ENCODE peak calls at places on chromosomes 12 and 14, in ten cellular contexts. M is heart right ventricle; U is GM13976; Y is epithelial cell of esophagus; N is CD4-positive, alpha-beta T cell; C is astrocyte; Z is heart left ventricle; A is dorsolateral prefrontal cortex; O is fibroblast of pulmonary artery; D is HepG2. W is an unnamed sample.

GRCh38 chr14:52338282-52338681 is 24.2 kb downstream of the PTGER2 start:
- DNase-seq in M (no peak), U (no peak), Y (peak), N (no peak), C (peak), Z (no peak), A (no peak), O (peak), D (peak), W (peak)

GRCh38 chr12:70070494-70071007 is 172.7 kb upstream of the CNOT2 start:
- DNase-seq in M (no peak), U (no peak), Y (no peak), N (no peak), C (no peak), Z (no peak), A (no peak), O (no peak), D (no peak), W (no peak)

GRCh38 chr12:104006929-104007328 is 41.3 kb downstream of the TDG start:
- DNase-seq in M (no peak), U (no peak), Y (peak), N (no peak), C (peak), Z (no peak), A (no peak), O (peak), D (no peak), W (peak)

GRCh38 chr12:132559652-132560420 is 50.5 kb downstream of the LRCOL1 start:
- DNase-seq in M (no peak), U (peak), Y (peak), N (peak), C (peak), Z (no peak), A (no peak), O (peak), D (peak), W (no peak)

GRCh38 chr12:41564816-41565215 is 376.7 kb downstream of the PDZRN4 start:
- DNase-seq in M (no peak), U (no peak), Y (no peak), N (no peak), C (no peak), Z (no peak), A (no peak), O (no peak), D (no peak), W (no peak)

GRCh38 chr14:102485693-102486512 is 23.7 kb downstream of the ANKRD9 start:
- DNase-seq in M (no peak), U (peak), Y (no peak), N (no peak), C (no peak), Z (no peak), A (no peak), O (no peak), D (no peak), W (no peak)

GRCh38 chr12:110732572-110732971 is 10.1 kb downstream of the PPP1CC start:
- DNase-seq in M (no peak), U (no peak), Y (no peak), N (no peak), C (no peak), Z (no peak), A (no peak), O (no peak), D (no peak), W (no peak)

GRCh38 chr12:4279120-4279690 is 5.6 kb downstream of the CCND2 start:
- DNase-seq in M (no peak), U (no peak), Y (no peak), N (no peak), C (no peak), Z (no peak), A (no peak), O (no peak), D (no peak), W (no peak)

GRCh38 chr14:28101992-28102391 is 664.6 kb upstream of the FOXG1 start:
- DNase-seq in M (no peak), U (no peak), Y (no peak), N (no peak), C (no peak), Z (no peak), A (no peak), O (peak), D (no peak), W (no peak)

GRCh38 chr12:59134750-59135149 is 214.4 kb upstream of the LRIG3 start:
- DNase-seq in M (no peak), U (no peak), Y (no peak), N (no peak), C (no peak), Z (no peak), A (no peak), O (no peak), D (no peak), W (no peak)

GRCh38 chr12:109741286-109741969 is 27.8 kb downstream of the FAM222A start:
- DNase-seq in M (no peak), U (no peak), Y (no peak), N (no peak), C (no peak), Z (peak), A (peak), O (no peak), D (no peak), W (no peak)

GRCh38 chr14:75278422-75279152 is at the start of gene FOS:
- DNase-seq in M (peak), U (peak), Y (peak), N (peak), C (peak), Z (peak), A (peak), O (peak), D (peak), W (no peak)

GRCh38 chr12:122282066-122282465 is 15.8 kb upstream of the VPS33A start:
- DNase-seq in M (no peak), U (no peak), Y (peak), N (no peak), C (peak), Z (no peak), A (no peak), O (peak), D (no peak), W (no peak)

GRCh38 chr12:124709722-124710656 is 142.6 kb upstream of the NCOR2 start:
- DNase-seq in M (no peak), U (no peak), Y (no peak), N (no peak), C (peak), Z (no peak), A (no peak), O (peak), D (no peak), W (no peak)

GRCh38 chr14:105011312-105011990 is 9.4 kb downstream of the CDCA4 start:
- DNase-seq in M (no peak), U (no peak), Y (no peak), N (no peak), C (no peak), Z (no peak), A (no peak), O (no peak), D (no peak), W (no peak)

GRCh38 chr12:49389092-49389703 is 21.9 kb downstream of the SPATS2 start:
- DNase-seq in M (no peak), U (no peak), Y (no peak), N (peak), C (no peak), Z (no peak), A (no peak), O (no peak), D (no peak), W (no peak)

GRCh38 chr12:65823481-65824313 is 586 bp upstream of the HMGA2 start:
- DNase-seq in M (peak), U (peak), Y (peak), N (no peak), C (peak), Z (no peak), A (no peak), O (peak), D (peak), W (no peak)

GRCh38 chr12:61521258-61521657 is 738.9 kb upstream of the USP15 start:
- DNase-seq in M (no peak), U (no peak), Y (no peak), N (no peak), C (no peak), Z (no peak), A (no peak), O (no peak), D (no peak), W (no peak)

GRCh38 chr12:4039927-4040326 is 166.7 kb upstream of the PARP11 start:
- DNase-seq in M (no peak), U (no peak), Y (no peak), N (no peak), C (no peak), Z (no peak), A (no peak), O (no peak), D (no peak), W (no peak)

GRCh38 chr12:49428652-49429549 is 61.6 kb downstream of the SPATS2 start:
- DNase-seq in M (no peak), U (peak), Y (peak), N (no peak), C (peak), Z (no peak), A (no peak), O (peak), D (no peak), W (peak)

GRCh38 chr12:3042826-3043225 is 34.4 kb upstream of the TSPAN9 start:
- DNase-seq in M (no peak), U (no peak), Y (no peak), N (no peak), C (no peak), Z (peak), A (no peak), O (no peak), D (no peak), W (no peak)

GRCh38 chr12:47166365-47166764 is 86.6 kb upstream of the AMIGO2 start:
- DNase-seq in M (no peak), U (no peak), Y (no peak), N (no peak), C (no peak), Z (no peak), A (no peak), O (no peak), D (no peak), W (no peak)

GRCh38 chr12:47164116-47164515 is 84.4 kb upstream of the AMIGO2 start:
- DNase-seq in M (no peak), U (no peak), Y (no peak), N (no peak), C (no peak), Z (no peak), A (no peak), O (no peak), D (no peak), W (no peak)

GRCh38 chr12:47160296-47161244 is 80.8 kb upstream of the AMIGO2 start:
- DNase-seq in M (no peak), U (no peak), Y (no peak), N (no peak), C (no peak), Z (no peak), A (no peak), O (no peak), D (no peak), W (no peak)

GRCh38 chr12:47165934-47166333 is 86.2 kb upstream of the AMIGO2 start:
- DNase-seq in M (no peak), U (no peak), Y (no peak), N (no peak), C (no peak), Z (no peak), A (no peak), O (peak), D (no peak), W (no peak)

DNA sequence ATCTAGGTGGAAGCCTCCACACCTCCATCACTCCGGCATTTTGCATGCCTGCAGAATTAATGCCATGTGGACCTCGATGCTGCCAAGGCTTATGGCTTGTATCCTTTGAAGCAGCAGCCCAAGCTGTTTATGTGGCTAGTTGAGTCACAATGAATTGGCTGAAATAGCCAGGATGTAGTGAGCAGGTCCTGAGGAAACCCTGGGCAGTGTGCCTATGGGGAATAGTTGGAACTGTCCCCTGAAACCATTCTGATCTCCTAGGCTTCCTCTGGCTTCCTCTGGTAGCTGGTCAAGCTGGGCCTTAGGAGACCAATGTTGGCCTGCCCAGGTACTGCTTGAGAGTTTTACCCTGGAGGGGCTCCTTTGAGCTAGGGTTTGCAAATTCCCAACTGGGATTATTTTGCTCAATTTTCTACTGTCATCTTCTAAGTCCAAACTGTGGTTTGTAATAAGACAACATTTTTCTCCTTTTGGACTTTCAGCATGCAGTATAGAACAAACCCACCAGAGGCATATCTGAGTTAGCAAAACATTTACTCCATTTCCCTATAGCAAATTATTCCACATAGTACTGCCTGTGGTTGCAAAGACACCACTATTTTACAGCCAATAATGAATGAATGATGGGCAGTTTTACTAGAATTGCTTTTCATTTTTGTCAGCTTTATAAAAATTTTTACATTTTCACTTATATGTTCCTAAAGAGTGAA is 85.1 kb upstream of the AMIGO2 start:
- DNase-seq in M (no peak), U (no peak), Y (no peak), N (no peak), C (peak), Z (no peak), A (no peak), O (peak), D (no peak), W (no peak)
- TF ChIP-seq CTCF in M (no peak), U (no peak), Y (no peak), N (no peak), C (no peak), Z (no peak), A (no peak), O (peak), D (no peak), W (no peak)

DNA sequence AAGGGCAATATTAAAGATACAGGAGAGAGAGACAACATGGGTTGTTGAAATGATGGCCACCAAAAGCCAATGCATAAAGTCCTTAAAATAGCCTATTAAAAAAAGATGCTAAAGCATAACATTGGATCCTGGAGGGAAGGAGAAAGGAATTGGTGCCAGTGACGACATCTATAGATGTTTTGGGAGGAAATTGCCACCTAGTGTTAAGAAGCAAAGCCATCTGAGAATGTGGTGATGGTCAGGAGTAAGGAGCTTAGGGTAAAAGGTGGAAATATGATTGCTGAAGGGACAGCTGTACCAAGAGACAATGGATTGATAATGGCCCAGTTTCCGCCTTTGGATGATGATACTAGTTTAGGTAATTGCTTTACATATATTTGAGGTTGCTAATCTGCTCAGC is 85.1 kb downstream of the TMEM30B start:
- DNase-seq in M (no peak), U (no peak), Y (no peak), N (no peak), C (no peak), Z (no peak), A (no peak), O (peak), D (no peak), W (no peak)
- TF ChIP-seq CTCF in M (no peak), U (no peak), Y (no peak), N (no peak), C (no peak), Z (no peak), A (no peak), O (peak), D (peak), W (peak)

DNA sequence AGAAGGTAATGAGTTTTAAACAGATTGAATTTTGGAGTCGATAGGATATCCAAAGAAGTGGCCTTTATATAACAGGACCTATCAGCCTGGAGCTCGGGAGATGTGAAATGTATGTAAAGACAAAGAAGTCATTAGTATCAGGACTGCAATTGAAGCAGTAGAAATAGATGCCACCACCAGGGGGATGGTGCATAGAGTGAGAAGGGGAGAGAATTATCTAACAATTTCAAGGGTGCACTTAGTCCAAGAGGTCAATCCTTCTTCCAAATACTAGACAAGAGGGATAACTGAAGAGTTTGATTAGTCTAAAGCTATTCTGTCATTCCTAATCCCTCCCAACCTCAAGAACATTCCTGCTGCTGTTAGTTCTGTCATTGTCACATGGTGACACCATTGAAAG is 127.8 kb downstream of the CFAP54 start:
- DNase-seq in M (no peak), U (no peak), Y (no peak), N (no peak), C (no peak), Z (no peak), A (no peak), O (no peak), D (no peak), W (no peak)
- TF ChIP-seq CTCF in M (no peak), U (no peak), Y (no peak), N (no peak), C (no peak), Z (no peak), A (no peak), O (peak), D (no peak), W (peak)

DNA sequence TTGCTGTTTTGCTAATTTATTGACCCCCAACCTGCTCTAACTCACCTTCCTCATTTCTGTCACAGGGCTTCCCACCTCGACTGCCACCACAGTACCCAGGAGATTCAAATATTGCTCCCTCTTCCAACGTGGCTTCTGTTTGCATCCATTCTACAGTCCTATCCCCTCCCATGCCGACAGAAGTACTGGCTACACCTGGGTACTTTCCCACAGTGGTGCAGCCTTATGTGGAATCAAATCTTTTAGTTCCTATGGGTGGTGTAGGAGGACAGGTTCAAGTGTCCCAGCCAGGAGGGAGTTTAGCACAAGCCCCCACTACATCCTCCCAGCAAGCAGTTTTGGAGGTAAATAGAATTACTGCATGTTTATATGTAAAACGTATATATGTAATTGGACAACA is 68.8 kb downstream of the RAD52 start:
- DNase-seq in M (no peak), U (no peak), Y (no peak), N (no peak), C (no peak), Z (no peak), A (no peak), O (no peak), D (no peak), W (no peak)
- TF ChIP-seq CTCF in M (no peak), U (no peak), Y (no peak), N (no peak), C (no peak), Z (no peak), A (no peak), O (no peak), D (no peak), W (no peak)

GRCh38 chr14:99807413-99808132 is 14.4 kb downstream of the EML1 start:
- DNase-seq in M (no peak), U (no peak), Y (no peak), N (no peak), C (peak), Z (no peak), A (no peak), O (peak), D (no peak), W (no peak)

GRCh38 chr14:99809864-99810854 is 16.9 kb downstream of the EML1 start:
- DNase-seq in M (no peak), U (no peak), Y (no peak), N (no peak), C (no peak), Z (peak), A (no peak), O (no peak), D (peak), W (no peak)

GRCh38 chr14:99808133-99808505 is 14.9 kb downstream of the EML1 start:
- DNase-seq in M (no peak), U (no peak), Y (no peak), N (no peak), C (no peak), Z (no peak), A (no peak), O (no peak), D (no peak), W (no peak)

GRCh38 chr14:99809376-99809775 is 16.2 kb downstream of the EML1 start:
- DNase-seq in M (peak), U (no peak), Y (no peak), N (no peak), C (peak), Z (peak), A (peak), O (peak), D (no peak), W (no peak)

DNA sequence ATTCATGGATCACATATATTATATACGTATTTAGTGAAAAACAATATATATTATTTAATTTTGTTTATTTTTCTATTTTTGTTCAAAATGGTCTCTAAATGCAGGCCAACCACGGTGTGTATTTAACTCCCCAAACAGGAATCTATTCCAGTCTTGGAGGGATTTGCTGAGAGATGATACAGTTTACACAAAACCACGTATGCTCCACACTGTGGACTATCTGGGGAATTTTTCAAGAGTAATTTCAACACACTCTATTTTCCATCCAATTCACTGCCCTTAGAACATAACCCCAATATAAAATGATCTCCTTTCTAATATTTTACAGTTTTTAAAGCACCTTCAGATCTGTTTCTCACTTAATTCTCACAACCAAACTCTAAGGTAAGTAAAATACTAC is 15.3 kb downstream of the EML1 start:
- DNase-seq in M (no peak), U (no peak), Y (no peak), N (no peak), C (no peak), Z (no peak), A (no peak), O (peak), D (no peak), W (no peak)
- TF ChIP-seq CTCF in M (no peak), U (no peak), Y (no peak), N (no peak), C (no peak), Z (no peak), A (no peak), O (no peak), D (no peak), W (no peak)

GRCh38 chr12:9033244-9033887 is 44.0 kb downstream of the KLRG1 start:
- DNase-seq in M (no peak), U (no peak), Y (no peak), N (no peak), C (no peak), Z (no peak), A (no peak), O (no peak), D (peak), W (no peak)

GRCh38 chr12:9030776-9031175 is 41.4 kb downstream of the KLRG1 start:
- DNase-seq in M (no peak), U (no peak), Y (no peak), N (no peak), C (no peak), Z (no peak), A (no peak), O (no peak), D (no peak), W (no peak)

GRCh38 chr12:9036227-9036626 is 46.9 kb downstream of the KLRG1 start:
- DNase-seq in M (no peak), U (no peak), Y (no peak), N (no peak), C (no peak), Z (no peak), A (no peak), O (no peak), D (no peak), W (no peak)

GRCh38 chr12:9034095-9034494 is 44.7 kb downstream of the KLRG1 start:
- DNase-seq in M (no peak), U (no peak), Y (no peak), N (no peak), C (no peak), Z (no peak), A (no peak), O (no peak), D (no peak), W (no peak)

GRCh38 chr12:9032202-9032964 is 43.0 kb downstream of the KLRG1 start:
- DNase-seq in M (no peak), U (peak), Y (peak), N (no peak), C (no peak), Z (no peak), A (no peak), O (no peak), D (no peak), W (no peak)
- TF ChIP-seq CTCF in M (no peak), U (no peak), Y (no peak), N (no peak), C (no peak), Z (no peak), A (no peak), O (no peak), D (no peak), W (no peak)

W was measured in epithelial cell of proximal tubule.